ENCODE peak calls at places on chromosome 20, in six cellular contexts. Q is activated T-cell treated with anti-CD3 and anti-CD28 coated beads for 24 hours; F is GM04503; D is GDM1; O is stimulated activated naive CD8-positive, alpha-beta T cell treated with anti-CD3 and anti-CD28 coated beads, Interleukin-15, amount 100 ng/mL, for 72 hours; I is NCI-H1694 treated with DMSO at 0.1 percent for 48 hours. K is an unnamed sample.

GRCh38 chr20:33654680-33655161 is 7.4 kb upstream of the C20orf144 start:
- DNase-seq in Q (no peak), F (no peak), D (no peak), O (no peak), I (no peak), K (no peak)

GRCh38 chr20:46159101-46159897 is 41.2 kb downstream of the CD40 start:
- DNase-seq in Q (no peak), F (no peak), D (no peak), O (no peak), I (no peak), K (no peak)

GRCh38 chr20:38180781-38181180 is 15.7 kb upstream of the TGM2 start:
- DNase-seq in Q (no peak), F (no peak), D (no peak), O (no peak), I (no peak), K (no peak)

GRCh38 chr20:33160681-33161080 is 7.3 kb upstream of the BPIFA2 start:
- DNase-seq in Q (no peak), F (no peak), D (no peak), O (no peak), I (no peak), K (no peak)

GRCh38 chr20:47922280-47922675 is 137.0 kb upstream of the SULF2 start:
- DNase-seq in Q (no peak), F (peak; percentile 14), D (no peak), O (no peak), I (no peak), K (no peak)

GRCh38 chr20:57774111-57774880 is 64.5 kb upstream of the PMEPA1 start:
- DNase-seq in Q (no peak), F (no peak), D (no peak), O (no peak), I (no peak), K (no peak)

GRCh38 chr20:45028424-45029136 is 62.3 kb downstream of the STK4 start:
- DNase-seq in Q (no peak), F (no peak), D (no peak), O (no peak), I (no peak), K (no peak)

GRCh38 chr20:45459606-45460005 is 9.9 kb upstream of the WFDC2 start:
- DNase-seq in Q (no peak), F (no peak), D (no peak), O (no peak), I (no peak), K (no peak)

GRCh38 chr20:13910492-13910891 is 79.9 kb downstream of the SEL1L2 start:
- DNase-seq in Q (no peak), F (no peak), D (no peak), O (no peak), I (no peak), K (no peak)

GRCh38 chr20:39706089-39706721 is 744.1 kb downstream of the DHX35 start:
- DNase-seq in Q (no peak), F (no peak), D (no peak), O (no peak), I (no peak), K (no peak)

GRCh38 chr20:20549699-20550098 is 162.7 kb downstream of the RALGAPA2 start:
- DNase-seq in Q (no peak), F (no peak), D (no peak), O (no peak), I (peak; percentile 81), K (peak; percentile 18)

K was measured in AML-193.